ENCODE peak calls at places on chromosomes 7 and 10, in five cellular contexts. K is heart left ventricle, Y is epithelial cell of proximal tubule, O is suprapubic skin, Z is PC-3. H is an unnamed sample.

GRCh38 chr10:3045471-3046209 is 21.7 kb upstream of the PFKP start:
- DNase-seq in K (peak), Y (no peak), O (no peak), Z (peak), H (peak)

GRCh38 chr10:75426880-75427279 is 4.5 kb upstream of the LRMDA start:
- DNase-seq in K (no peak), Y (no peak), O (no peak), Z (peak), H (no peak)

GRCh38 chr7:47471831-47472230 is 110.1 kb downstream of the TNS3 start:
- DNase-seq in K (no peak), Y (no peak), O (no peak), Z (no peak), H (no peak)

GRCh38 chr7:54833021-54833467 is 74.0 kb upstream of the SEC61G start:
- DNase-seq in K (no peak), Y (no peak), O (no peak), Z (no peak), H (no peak)

GRCh38 chr10:119597405-119598186 is 832 bp upstream of the TIAL1 start:
- DNase-seq in K (no peak), Y (no peak), O (no peak), Z (no peak), H (no peak)

GRCh38 chr7:6705959-6706665 is 635 bp downstream of the ZNF12 start:
- DNase-seq in K (peak), Y (no peak), O (no peak), Z (no peak), H (peak)

GRCh38 chr7:1543826-1544177 is 12.2 kb downstream of the TMEM184A start:
- DNase-seq in K (no peak), Y (no peak), O (no peak), Z (no peak), H (no peak)

GRCh38 chr7:30562498-30562897 is 32.2 kb upstream of the GARS1 start:
- DNase-seq in K (no peak), Y (no peak), O (no peak), Z (peak), H (peak)

GRCh38 chr10:115951242-115951641 is 321.8 kb downstream of the GFRA1 start:
- DNase-seq in K (no peak), Y (no peak), O (no peak), Z (no peak), H (no peak)

DNA sequence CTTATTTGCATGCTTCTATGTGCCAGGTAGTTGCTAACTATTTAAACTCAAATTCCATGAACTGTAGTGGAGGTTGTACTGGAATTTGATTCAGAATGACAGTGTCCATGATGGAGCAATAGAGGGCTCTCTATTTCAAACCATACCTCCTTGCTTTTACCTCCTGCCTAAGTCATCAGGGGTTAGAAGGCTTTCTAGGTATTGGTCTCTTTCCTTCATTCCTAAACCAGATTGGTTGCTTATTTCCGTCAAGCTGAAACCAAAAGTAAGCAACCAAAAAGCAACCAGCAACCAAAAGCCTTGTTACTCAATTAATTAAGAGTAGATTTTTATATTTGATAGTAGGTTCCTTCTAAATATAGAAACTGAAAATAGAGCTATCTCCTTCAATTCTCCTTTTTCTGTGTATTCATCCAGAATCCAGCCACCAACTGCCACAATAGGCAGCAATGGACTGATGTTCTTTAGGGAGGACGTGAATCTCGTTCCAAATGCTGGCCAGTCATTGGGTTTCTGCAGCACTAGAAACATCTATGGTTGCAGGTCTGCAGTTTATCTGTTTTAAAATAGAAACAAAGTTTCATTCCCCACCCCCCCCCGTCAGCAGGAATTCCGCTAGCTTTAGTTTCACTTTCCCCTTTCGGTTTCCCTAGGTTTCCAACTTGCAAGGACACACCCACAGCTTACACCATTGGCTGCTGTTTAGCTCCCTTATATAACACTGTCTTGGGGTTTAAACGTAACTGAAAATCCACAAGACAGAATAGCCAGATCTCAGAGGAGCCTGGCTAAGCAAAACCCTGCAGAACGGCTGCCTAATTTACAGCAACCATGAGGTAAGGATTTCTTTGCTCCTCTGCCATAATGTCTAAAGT is at the start of gene IFIT1:
- DNase-seq in K (peak), Y (no peak), O (no peak), Z (peak), H (peak)
- TF ChIP-seq CTCF in K (no peak), Y (peak), O (no peak), Z (peak), H (no peak)

DNA sequence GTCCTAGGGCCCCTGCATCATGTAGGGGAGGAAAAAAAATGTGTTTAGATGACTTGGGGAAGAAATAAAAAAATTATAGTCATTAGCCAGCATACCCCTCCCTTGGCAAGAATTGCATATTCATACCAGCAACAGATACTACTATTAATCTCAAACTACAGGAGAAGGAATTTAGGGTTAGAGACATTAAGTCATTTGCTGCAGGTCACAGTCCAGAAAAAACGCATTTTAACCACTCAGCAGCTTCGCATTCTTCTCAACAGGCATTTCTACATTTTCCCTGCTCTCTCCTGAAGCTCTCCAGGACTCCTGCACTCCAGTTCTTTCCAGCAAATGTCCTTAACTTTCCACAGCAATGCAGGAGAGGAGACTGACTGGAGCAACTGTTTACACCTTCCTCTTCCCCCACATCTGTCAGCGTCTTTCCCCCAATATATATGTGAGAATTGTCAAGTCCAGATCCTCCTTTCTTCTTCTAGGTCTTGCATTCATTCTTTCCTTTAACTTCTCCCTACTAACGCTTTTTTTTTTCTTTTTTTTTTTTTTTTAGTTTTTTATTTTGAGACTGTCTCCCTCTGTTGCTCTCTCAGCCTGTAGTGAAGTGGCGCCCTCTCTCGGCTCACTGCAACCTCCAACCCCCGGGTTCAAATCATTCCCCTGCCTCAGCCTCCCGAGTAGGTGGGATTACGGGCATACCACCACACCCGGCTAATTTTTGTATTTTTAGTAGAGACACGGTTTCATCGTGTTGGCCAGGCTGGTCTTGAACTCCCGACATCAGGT is 35.6 kb downstream of the PRPS1L1 start:
- DNase-seq in K (no peak), Y (no peak), O (no peak), Z (no peak), H (no peak)
- TF ChIP-seq CTCF in K (peak), Y (peak), O (no peak), Z (peak), H (peak)

GRCh38 chr10:70564901-70565351 is 37.6 kb downstream of the PRF1 start:
- DNase-seq in K (no peak), Y (no peak), O (peak), Z (no peak), H (no peak)
- TF ChIP-seq CTCF in K (no peak), Y (no peak), O (no peak), Z (peak), H (peak)

GRCh38 chr7:92880212-92881090 is 44.1 kb upstream of the CDK6 start:
- DNase-seq in K (no peak), Y (no peak), O (no peak), Z (peak), H (no peak)
- TF ChIP-seq CTCF in K (no peak), Y (peak), O (no peak), Z (peak), H (peak)

GRCh38 chr10:37263304-37263703 is 137.9 kb downstream of the ANKRD30A start:
- DNase-seq in K (no peak), Y (no peak), O (no peak), Z (peak), H (no peak)
- TF ChIP-seq CTCF in K (no peak), Y (peak), O (no peak), Z (peak), H (no peak)

DNA sequence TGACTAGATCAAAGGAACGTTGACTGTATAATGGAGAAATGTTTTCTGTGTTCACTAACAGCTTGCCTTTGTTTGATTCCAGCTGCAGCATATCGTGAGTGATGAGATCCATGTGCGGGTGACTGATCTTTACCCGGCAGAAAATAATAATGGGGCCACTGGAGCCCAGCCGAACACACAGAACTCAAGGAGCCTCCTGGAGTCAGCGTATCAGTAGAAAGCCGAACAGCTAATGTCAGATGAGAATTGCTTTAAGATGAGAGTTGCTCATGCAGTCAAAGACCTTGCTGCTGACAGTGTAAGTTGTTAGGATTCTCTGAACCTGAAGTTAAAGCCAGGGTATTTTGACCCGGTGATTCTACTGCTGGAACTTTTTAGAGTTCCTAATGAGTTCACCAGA is 34.3 kb upstream of the MTPAP start:
- DNase-seq in K (no peak), Y (no peak), O (no peak), Z (no peak), H (no peak)
- TF ChIP-seq CTCF in K (no peak), Y (no peak), O (no peak), Z (no peak), H (no peak)

GRCh38 chr7:64640504-64640903 is 25.4 kb upstream of the ZNF107 start:
- DNase-seq in K (no peak), Y (no peak), O (no peak), Z (no peak), H (no peak)

GRCh38 chr7:64638822-64639221 is 27.1 kb upstream of the ZNF107 start:
- DNase-seq in K (no peak), Y (no peak), O (no peak), Z (no peak), H (no peak)

GRCh38 chr7:64637521-64638445 is 28.1 kb upstream of the ZNF107 start:
- DNase-seq in K (no peak), Y (no peak), O (no peak), Z (no peak), H (no peak)

GRCh38 chr7:64642046-64642445 is 23.9 kb upstream of the ZNF107 start:
- DNase-seq in K (no peak), Y (no peak), O (no peak), Z (no peak), H (no peak)

GRCh38 chr7:64639267-64640001 is 26.5 kb upstream of the ZNF107 start:
- DNase-seq in K (no peak), Y (no peak), O (no peak), Z (no peak), H (no peak)
- TF ChIP-seq CTCF in K (no peak), Y (no peak), O (peak), Z (no peak), H (no peak)